ENCODE peak calls at places on chromosome 18, in seven cellular contexts. H, D, K, Y, R, C and I are unnamed samples.

GRCh38 chr18:35605686-35606417 is 24.3 kb downstream of the GALNT1 start:
- DNase-seq in H (no peak), D (no peak), K (no peak), Y (no peak), R (no peak), C (no peak), I (no peak)

GRCh38 chr18:49967171-49967570 is 153.8 kb upstream of the ACAA2 start:
- DNase-seq in H (peak), D (no peak), K (no peak), Y (no peak), R (no peak), C (no peak), I (no peak)

GRCh38 chr18:59005266-59005665 is 134.4 kb upstream of the SEC11C start:
- DNase-seq in H (no peak), D (no peak), K (peak), Y (peak), R (peak), C (no peak), I (no peak)

GRCh38 chr18:46333371-46334199 is 229.4 kb downstream of the HAUS1 start:
- DNase-seq in H (no peak), D (peak), K (peak), Y (peak), R (peak), C (peak), I (peak)

GRCh38 chr18:45562567-45563479 is 52.5 kb upstream of the SLC14A2 start:
- DNase-seq in H (no peak), D (no peak), K (peak), Y (no peak), R (peak), C (no peak), I (no peak)

GRCh38 chr18:45566025-45566740 is 49.1 kb upstream of the SLC14A2 start:
- DNase-seq in H (no peak), D (no peak), K (peak), Y (no peak), R (peak), C (no peak), I (no peak)

GRCh38 chr18:41324020-41324791 is 630.8 kb upstream of the PIK3C3 start:
- DNase-seq in H (no peak), D (no peak), K (no peak), Y (no peak), R (no peak), C (no peak), I (no peak)

GRCh38 chr18:71322201-71322600 is 1033.4 kb downstream of the SOCS6 start:
- DNase-seq in H (no peak), D (no peak), K (no peak), Y (no peak), R (no peak), C (no peak), I (no peak)

GRCh38 chr18:49149011-49149410 is 198.2 kb upstream of the SMAD7 start:
- DNase-seq in H (no peak), D (no peak), K (no peak), Y (no peak), R (no peak), C (no peak), I (no peak)

GRCh38 chr18:29181151-29181901 is 1004.4 kb upstream of the CDH2 start:
- DNase-seq in H (no peak), D (no peak), K (no peak), Y (no peak), R (peak), C (no peak), I (no peak)

GRCh38 chr18:31643003-31643402 is 41.4 kb downstream of the B4GALT6 start:
- DNase-seq in H (no peak), D (no peak), K (no peak), Y (no peak), R (no peak), C (no peak), I (no peak)